ENCODE peak calls at places on chromosomes 13 and 19, in eight cellular contexts. P is glutamatergic neuron, D is brain microvascular endothelial cell, W is BE2C, V is coronary artery, N is Calu3, G is heart left ventricle, S is ovary. K is an unnamed sample.
A peak's percentile ranks its signal among the peaks of the same experiment; 100 is the strongest.

GRCh38 chr19:33400856-33401682 is 27.6 kb downstream of the CEBPG start:
- DNase-seq in D (no peak), W (no peak), G (no peak), S (peak; percentile 12), V (no peak), N (no peak), P (peak; percentile 12), K (no peak)

GRCh38 chr13:57633141-57633949 is 1.8 kb downstream of the PCDH17 start:
- DNase-seq in P (peak; percentile 90), G (peak; percentile 85), D (no peak), V (peak; percentile 73), N (no peak), S (no peak), W (no peak), K (no peak)

GRCh38 chr13:110359840-110360301 is 52.8 kb downstream of the COL4A2 start:
- DNase-seq in N (no peak), G (no peak), P (no peak), S (no peak), W (peak; percentile 25), D (peak; percentile 97), V (peak; percentile 69), K (no peak)

GRCh38 chr19:10295847-10296591 is 6.3 kb downstream of the ICAM5 start:
- DNase-seq in V (no peak), S (no peak), P (peak; percentile 75), G (no peak), N (no peak), D (no peak), W (no peak), K (no peak)

GRCh38 chr19:13164370-13165090 is 14.3 kb downstream of the IER2 start:
- DNase-seq in V (peak; percentile 84), W (peak; percentile 91), S (peak; percentile 50), N (peak; percentile 83), P (peak; percentile 88), G (peak; percentile 86), D (no peak), K (no peak)

GRCh38 chr13:78102121-78102677 is 183.6 kb upstream of the EDNRB start:
- DNase-seq in W (no peak), D (peak; percentile 4), G (no peak), P (no peak), V (no peak), N (no peak), S (no peak), K (peak; percentile 8)

GRCh38 chr19:4547303-4548237 is 7.7 kb upstream of the LRG1 start:
- DNase-seq in W (peak; percentile 47), S (no peak), N (peak; percentile 51), D (no peak), V (no peak), P (no peak), G (no peak), K (no peak)

GRCh38 chr13:110323172-110323851 is 16.2 kb downstream of the COL4A2 start:
- DNase-seq in S (no peak), D (peak; percentile 89), V (peak; percentile 76), P (no peak), G (no peak), W (no peak), N (no peak), K (no peak)

GRCh38 chr13:30438286-30438685 is 16.0 kb downstream of the UBE2L5 start:
- DNase-seq in S (no peak), G (no peak), P (no peak), D (no peak), V (no peak), W (no peak), N (no peak), K (no peak)

GRCh38 chr19:12695997-12696365 is 450 bp downstream of the FBXW9 start:
- DNase-seq in P (no peak), W (no peak), G (no peak), N (no peak), V (no peak), D (no peak), S (no peak), K (no peak)

GRCh38 chr13:78999494-78999893 is 340.5 kb upstream of the OBI1 start:
- DNase-seq in V (no peak), N (no peak), W (no peak), S (no peak), D (no peak), P (no peak), G (no peak), K (no peak)

GRCh38 chr19:47507924-47508553 is 6.8 kb downstream of the NAPA start:
- DNase-seq in W (no peak), D (no peak), P (no peak), N (no peak), G (no peak), V (no peak), S (no peak), K (no peak)

GRCh38 chr13:80574113-80574512 is 233.2 kb upstream of the SPRY2 start:
- DNase-seq in S (no peak), N (no peak), P (no peak), V (no peak), G (no peak), W (no peak), D (no peak), K (no peak)

GRCh38 chr13:26022538-26023292 is 29.1 kb downstream of the SHISA2 start:
- DNase-seq in P (peak; percentile 81), D (peak; percentile 78), G (peak; percentile 85), V (no peak), N (peak; percentile 83), S (no peak), W (peak; percentile 89), K (no peak)

GRCh38 chr13:26026211-26026610 is 25.6 kb downstream of the SHISA2 start:
- DNase-seq in S (no peak), G (no peak), P (no peak), D (no peak), V (no peak), W (no peak), N (no peak), K (no peak)

GRCh38 chr13:26024558-26024957 is 27.3 kb downstream of the SHISA2 start:
- DNase-seq in N (no peak), G (no peak), D (peak; percentile 35), W (no peak), P (no peak), S (no peak), V (no peak), K (no peak)

GRCh38 chr13:26025771-26026170 is 26.0 kb downstream of the SHISA2 start:
- DNase-seq in W (no peak), P (no peak), V (no peak), N (no peak), S (no peak), D (no peak), G (no peak), K (no peak)

GRCh38 chr13:26025196-26025595 is 26.6 kb downstream of the SHISA2 start:
- DNase-seq in V (no peak), S (no peak), N (no peak), D (no peak), W (no peak), P (no peak), G (no peak), K (no peak)
- TF ChIP-seq CTCF in V (no peak), S (no peak), N (no peak), D (no peak), W (no peak), P (no peak), G (no peak), K (no peak)

GRCh38 chr19:51398096-51398704 is 7.8 kb upstream of the C19orf84 start:
- DNase-seq in V (no peak), G (no peak), S (no peak), W (no peak), N (no peak), D (no peak), P (no peak), K (no peak)
- TF ChIP-seq CTCF in V (peak; percentile 25), G (peak; percentile 37), S (no peak), W (peak; percentile 66), N (peak; percentile 21), D (peak; percentile 47), P (peak; percentile 36), K (peak; percentile 47)

DNA sequence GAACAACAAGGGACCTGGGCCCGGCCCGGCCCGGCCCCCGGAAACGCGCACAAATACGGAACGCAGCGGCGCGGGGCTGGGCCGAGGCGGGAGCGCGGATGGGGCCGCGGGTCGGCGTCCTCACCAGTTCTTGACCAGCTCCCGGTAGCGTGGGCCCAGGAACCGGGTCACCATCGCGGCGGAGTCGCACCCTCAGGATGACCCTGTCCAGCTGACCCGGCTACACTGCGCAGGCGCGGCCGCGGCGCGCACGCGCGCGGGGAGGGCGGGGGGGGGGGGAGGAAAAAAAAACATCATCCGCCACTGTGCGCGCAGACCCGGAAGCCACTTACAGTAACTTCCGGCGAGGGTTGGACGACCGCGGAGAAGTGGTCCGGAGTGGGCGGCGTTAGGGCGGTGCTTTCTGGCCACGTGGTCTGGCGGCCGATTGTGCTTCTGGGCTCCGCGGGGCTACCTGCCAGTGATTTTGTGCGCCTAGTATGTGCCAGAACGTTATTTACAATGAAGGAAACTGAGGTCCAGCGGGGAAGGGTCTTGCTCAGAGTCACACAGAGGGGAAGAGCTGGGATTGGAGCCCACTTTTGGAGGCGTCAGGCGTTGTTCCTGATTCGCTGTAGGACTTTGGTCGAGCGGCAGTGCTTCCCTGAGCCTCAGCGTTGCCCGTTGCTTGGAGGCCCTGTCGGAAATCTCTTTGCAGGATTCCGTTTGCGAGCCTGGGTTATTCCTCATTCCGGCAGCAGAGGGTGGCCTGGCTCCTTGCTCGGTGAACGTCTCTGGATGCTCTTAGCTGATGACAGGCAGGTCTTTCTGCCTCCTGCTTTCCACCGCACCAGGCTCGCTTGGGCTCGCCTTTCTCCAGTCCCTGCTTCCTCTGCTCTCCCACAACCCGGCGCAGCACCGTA is at the start of gene UQCR11:
- DNase-seq in V (peak; percentile 95), G (peak; percentile 96), W (peak; percentile 95), N (peak; percentile 88), D (peak; percentile 93), S (peak; percentile 95), P (peak; percentile 92), K (peak; percentile 97)
- TF ChIP-seq CTCF in V (peak; percentile 23), G (peak; percentile 48), W (peak; percentile 67), N (no peak), D (peak; percentile 75), S (peak; percentile 2), P (no peak), K (peak; percentile 67)

GRCh38 chr13:95707035-95707434 is 30.1 kb downstream of the DNAJC3 start:
- DNase-seq in W (no peak), D (no peak), N (no peak), G (no peak), V (no peak), S (no peak), P (no peak), K (no peak)

GRCh38 chr13:95708390-95708774 is 31.4 kb downstream of the DNAJC3 start:
- DNase-seq in W (no peak), D (no peak), S (no peak), V (no peak), G (no peak), N (no peak), P (no peak), K (no peak)

GRCh38 chr13:95706356-95706755 is 29.4 kb downstream of the DNAJC3 start:
- DNase-seq in S (no peak), P (no peak), N (no peak), W (no peak), G (no peak), V (no peak), D (no peak), K (no peak)

GRCh38 chr13:95707442-95708389 is 30.8 kb downstream of the DNAJC3 start:
- DNase-seq in V (no peak), P (no peak), N (no peak), W (no peak), G (no peak), S (no peak), D (no peak), K (peak; percentile 11)

DNA sequence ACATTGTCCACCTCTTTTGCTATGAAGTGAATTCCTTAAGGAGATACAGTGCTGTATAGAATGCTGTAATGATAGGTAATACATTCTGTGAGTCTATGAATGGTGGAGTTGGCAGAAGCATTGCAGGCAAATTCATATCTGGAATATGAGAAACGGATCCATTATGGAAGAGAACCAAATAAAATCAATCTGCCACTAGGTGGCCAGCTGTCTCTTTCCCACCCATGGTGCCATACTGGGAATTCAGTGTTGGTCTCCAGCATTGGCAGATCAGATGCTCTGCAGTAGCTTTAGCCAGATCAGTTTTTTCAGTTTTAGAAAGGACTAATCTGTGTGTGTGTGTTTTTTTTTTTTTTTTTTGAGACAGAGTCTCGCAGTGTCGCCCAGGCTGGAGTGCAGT is 27.6 kb downstream of the DNAJC3 start:
- DNase-seq in S (no peak), G (no peak), P (no peak), W (peak; percentile 51), N (no peak), D (peak; percentile 4), V (no peak), K (no peak)
- TF ChIP-seq CTCF in S (no peak), G (no peak), P (no peak), W (peak; percentile 71), N (no peak), D (peak; percentile 57), V (no peak), K (peak; percentile 11)